ENCODE peak calls at places on chromosomes 1 and 21, in eight cellular contexts. Z is amygdala; V is kidney epithelial cell; Y is activated CD4-positive, alpha-beta memory T cell treated with anti-CD3 and anti-CD28 coated beads, Interleukin-2, amount 10 ng/mL, durations not matched to agents 7 days and 5 days; P is HCEC 1CT; E is psoas muscle; I is HS-27A; H is non-pigmented ciliary epithelial cell. Q is an unnamed sample.

GRCh38 chr1:92638498-92638897 is 146.4 kb downstream of the EVI5 start:
- DNase-seq in Z (no peak), V (no peak), Y (no peak), P (no peak), E (no peak), I (no peak), H (no peak), Q (no peak)

GRCh38 chr1:36151845-36152203 is 2.5 kb upstream of the TRAPPC3 start:
- DNase-seq in Z (no peak), V (no peak), Y (peak), P (no peak), E (no peak), I (no peak), H (no peak), Q (no peak)

GRCh38 chr1:81664341-81664740 is 136.4 kb upstream of the ADGRL2 start:
- DNase-seq in Z (no peak), V (no peak), Y (no peak), P (no peak), E (no peak), I (no peak), H (no peak), Q (no peak)

GRCh38 chr1:109814223-109814622 is 50.5 kb upstream of the EPS8L3 start:
- DNase-seq in Z (no peak), V (no peak), Y (no peak), P (no peak), E (no peak), I (no peak), H (no peak), Q (no peak)

GRCh38 chr1:230359992-230360391 is 66.1 kb downstream of the PGBD5 start:
- DNase-seq in Z (no peak), V (peak), Y (no peak), P (peak), E (no peak), I (no peak), H (no peak), Q (peak)

GRCh38 chr1:203117611-203118575 is 9.6 kb upstream of the ADORA1 start:
- DNase-seq in Z (peak), V (no peak), Y (peak), P (peak), E (peak), I (no peak), H (no peak), Q (peak)

GRCh38 chr1:52633291-52633754 is 355 bp downstream of the SHISAL2A start:
- DNase-seq in Z (no peak), V (no peak), Y (peak), P (no peak), E (peak), I (no peak), H (no peak), Q (no peak)

GRCh38 chr1:107964397-107965111 is 426 bp downstream of the VAV3 start:
- DNase-seq in Z (no peak), V (no peak), Y (peak), P (no peak), E (peak), I (no peak), H (no peak), Q (no peak)

GRCh38 chr21:40923361-40923760 is 76.4 kb upstream of the DSCAM start:
- DNase-seq in Z (no peak), V (no peak), Y (no peak), P (no peak), E (no peak), I (no peak), H (no peak), Q (peak)

GRCh38 chr21:25944672-25945213 is 210.0 kb downstream of the GABPA start:
- DNase-seq in Z (no peak), V (no peak), Y (no peak), P (no peak), E (no peak), I (no peak), H (no peak), Q (no peak)

GRCh38 chr1:67001682-67002425 is 52.1 kb downstream of the SLC35D1 start:
- DNase-seq in Z (no peak), V (no peak), Y (no peak), P (no peak), E (no peak), I (no peak), H (no peak), Q (no peak)

GRCh38 chr1:176450526-176450925 is 12.4 kb upstream of the PAPPA2 start:
- DNase-seq in Z (no peak), V (peak), Y (no peak), P (peak), E (no peak), I (no peak), H (no peak), Q (no peak)

GRCh38 chr1:15765495-15766194 is 7.0 kb downstream of the FBLIM1 start:
- DNase-seq in Z (no peak), V (no peak), Y (no peak), P (no peak), E (no peak), I (no peak), H (no peak), Q (peak)

GRCh38 chr1:10635385-10635896 is 160.7 kb downstream of the PEX14 start:
- DNase-seq in Z (no peak), V (no peak), Y (no peak), P (no peak), E (peak), I (no peak), H (no peak), Q (peak)

GRCh38 chr1:61441723-61442262 is 283.1 kb downstream of the TM2D1 start:
- DNase-seq in Z (no peak), V (no peak), Y (no peak), P (no peak), E (peak), I (no peak), H (no peak), Q (no peak)

GRCh38 chr1:199855580-199855979 is 171.9 kb upstream of the NR5A2 start:
- DNase-seq in Z (no peak), V (no peak), Y (no peak), P (peak), E (no peak), I (peak), H (peak), Q (no peak)

GRCh38 chr21:33412832-33413519 is 9.8 kb downstream of the IFNGR2 start:
- DNase-seq in Z (no peak), V (no peak), Y (no peak), P (no peak), E (no peak), I (no peak), H (no peak), Q (no peak)

GRCh38 chr1:221576268-221576667 is 165.6 kb downstream of the DUSP10 start:
- DNase-seq in Z (no peak), V (peak), Y (no peak), P (peak), E (no peak), I (peak), H (peak), Q (peak)

GRCh38 chr1:2322065-2322571 is 69.2 kb downstream of the MORN1 start:
- DNase-seq in Z (peak), V (peak), Y (no peak), P (peak), E (peak), I (no peak), H (peak), Q (peak)

GRCh38 chr1:206110820-206111219 is 6.4 kb downstream of the AVPR1B start:
- DNase-seq in Z (no peak), V (no peak), Y (no peak), P (no peak), E (no peak), I (no peak), H (no peak), Q (no peak)

GRCh38 chr1:97814121-97814520 is 106.7 kb downstream of the DPYD start:
- DNase-seq in Z (no peak), V (no peak), Y (no peak), P (peak), E (no peak), I (no peak), H (no peak), Q (no peak)

GRCh38 chr1:25832336-25833037 is 12.7 kb downstream of the MTFR1L start:
- DNase-seq in Z (no peak), V (no peak), Y (no peak), P (no peak), E (no peak), I (no peak), H (no peak), Q (no peak)

GRCh38 chr21:34865922-34866271 is 183.2 kb downstream of the RUNX1 start:
- DNase-seq in Z (no peak), V (no peak), Y (peak), P (no peak), E (no peak), I (no peak), H (no peak), Q (no peak)

GRCh38 chr1:54815086-54815876 is 14.2 kb upstream of the TTC22 start:
- DNase-seq in Z (no peak), V (no peak), Y (peak), P (no peak), E (no peak), I (no peak), H (no peak), Q (no peak)

GRCh38 chr1:192952646-192953045 is 106.5 kb downstream of the UCHL5 start:
- DNase-seq in Z (no peak), V (no peak), Y (no peak), P (no peak), E (no peak), I (no peak), H (no peak), Q (peak)

GRCh38 chr1:230141002-230141648 is 74.1 kb downstream of the GALNT2 start:
- DNase-seq in Z (no peak), V (no peak), Y (no peak), P (peak), E (no peak), I (peak), H (no peak), Q (no peak)

GRCh38 chr1:10626011-10626731 is 151.4 kb downstream of the PEX14 start:
- DNase-seq in Z (no peak), V (no peak), Y (no peak), P (no peak), E (no peak), I (no peak), H (no peak), Q (no peak)

GRCh38 chr1:20197329-20197791 is 11.0 kb upstream of the PLA2G2C start:
- DNase-seq in Z (no peak), V (no peak), Y (no peak), P (no peak), E (no peak), I (no peak), H (no peak), Q (no peak)

GRCh38 chr1:169105434-169106094 is 926 bp upstream of the ATP1B1 start:
- DNase-seq in Z (peak), V (no peak), Y (peak), P (no peak), E (peak), I (no peak), H (no peak), Q (no peak)

GRCh38 chr1:159945483-159946241 is at the start of gene IGSF9:
- DNase-seq in Z (peak), V (no peak), Y (peak), P (peak), E (peak), I (peak), H (no peak), Q (no peak)

GRCh38 chr1:21174230-21174629 is 2.5 kb downstream of the EIF4G3 start:
- DNase-seq in Z (no peak), V (no peak), Y (no peak), P (no peak), E (no peak), I (no peak), H (no peak), Q (no peak)

GRCh38 chr1:63004868-63005267 is 220.9 kb downstream of the ATG4C start:
- DNase-seq in Z (peak), V (no peak), Y (no peak), P (peak), E (no peak), I (no peak), H (no peak), Q (peak)

GRCh38 chr1:207088161-207088560 is 499 bp upstream of the C4BPB start:
- DNase-seq in Z (no peak), V (no peak), Y (no peak), P (no peak), E (no peak), I (peak), H (peak), Q (no peak)

GRCh38 chr1:55007626-55008025 is 8.9 kb downstream of the BSND start:
- DNase-seq in Z (no peak), V (peak), Y (no peak), P (peak), E (no peak), I (peak), H (peak), Q (no peak)

GRCh38 chr1:15337656-15338402 is 71.9 kb upstream of the EFHD2 start:
- DNase-seq in Z (no peak), V (peak), Y (no peak), P (peak), E (peak), I (peak), H (peak), Q (peak)

GRCh38 chr1:27528701-27529637 is 39.0 kb upstream of the WASF2 start:
- DNase-seq in Z (peak), V (no peak), Y (no peak), P (no peak), E (peak), I (no peak), H (no peak), Q (no peak)

Q was measured in astrocyte of the cerebellum.